ENCODE peak calls at places on chromosomes 11 and 22, in eight cellular contexts. K is sigmoid colon; N is CD4-positive, alpha-beta T cell; Q is right lobe of liver; M is lower lobe of right lung; D is astrocyte; F is psoas muscle; R is brain microvascular endothelial cell. Y is an unnamed sample.
A peak's percentile ranks its signal among the peaks of the same experiment; 100 is the strongest.

GRCh38 chr22:49965291-49966040 is 4.9 kb downstream of the PIM3 start:
- DNase-seq in R (no peak), N (no peak), M (peak; percentile 52), K (peak; percentile 67), Q (peak; percentile 42), F (peak; percentile 22), D (no peak), Y (no peak)

GRCh38 chr11:86524603-86525352 is 147.6 kb downstream of the ME3 start:
- DNase-seq in F (no peak), Q (no peak), M (no peak), D (peak; percentile 77), R (peak; percentile 60), K (no peak), N (no peak), Y (no peak)

GRCh38 chr11:107563702-107564101 is 1.8 kb downstream of the ALKBH8 start:
- DNase-seq in Q (no peak), M (no peak), D (peak; percentile 49), R (peak; percentile 64), N (no peak), F (peak; percentile 26), K (no peak), Y (no peak)

GRCh38 chr22:24002272-24002671 is 3.0 kb downstream of the GSTT4 start:
- DNase-seq in R (no peak), Q (no peak), K (no peak), N (no peak), F (no peak), D (no peak), M (no peak), Y (no peak)

GRCh38 chr11:12478743-12479142 is 101.4 kb downstream of the PARVA start:
- DNase-seq in M (no peak), Q (no peak), N (no peak), F (no peak), K (no peak), R (no peak), D (peak; percentile 71), Y (no peak)

GRCh38 chr11:75849917-75850316 is 34.9 kb downstream of the UVRAG start:
- DNase-seq in F (no peak), D (no peak), N (no peak), R (no peak), M (no peak), K (no peak), Q (no peak), Y (no peak)

GRCh38 chr11:59267738-59268475 is 55.2 kb upstream of the MPEG1 start:
- DNase-seq in M (no peak), R (no peak), K (no peak), N (no peak), D (no peak), Q (no peak), F (no peak), Y (no peak)

GRCh38 chr22:26972281-26972680 is 314.9 kb downstream of the MIAT start:
- DNase-seq in M (no peak), K (no peak), F (no peak), R (no peak), D (peak; percentile 57), Q (no peak), N (no peak), Y (no peak)

GRCh38 chr11:65053826-65054503 is 4.4 kb downstream of the NAALADL1 start:
- DNase-seq in K (no peak), Q (no peak), R (no peak), M (no peak), F (no peak), N (no peak), D (no peak), Y (no peak)

GRCh38 chr22:38570841-38571364 is 920 bp upstream of the DMC1 start:
- DNase-seq in F (peak; percentile 22), R (no peak), N (peak; percentile 12), Q (peak; percentile 27), K (peak; percentile 77), M (peak; percentile 51), D (no peak), Y (peak; percentile 6)

GRCh38 chr11:1708716-1709115 is 11.7 kb downstream of the KRTAP5-6 start:
- DNase-seq in F (no peak), R (no peak), Q (no peak), K (peak; percentile 26), D (no peak), N (no peak), M (no peak), Y (no peak)

GRCh38 chr22:43113516-43114251 is 3.1 kb downstream of the BIK start:
- DNase-seq in D (no peak), F (no peak), R (no peak), M (peak; percentile 57), Q (no peak), K (no peak), N (no peak), Y (no peak)

GRCh38 chr11:11035331-11035730 is 177.5 kb upstream of the ZBED5 start:
- DNase-seq in N (no peak), Q (no peak), D (no peak), K (no peak), M (no peak), F (no peak), R (peak; percentile 39), Y (no peak)

GRCh38 chr11:68116892-68117435 is 4.2 kb downstream of the CHKA start:
- DNase-seq in F (no peak), M (no peak), R (no peak), D (no peak), K (no peak), Q (no peak), N (no peak), Y (no peak)

GRCh38 chr11:68118753-68119448 is 2.3 kb downstream of the CHKA start:
- DNase-seq in K (peak; percentile 60), F (no peak), M (no peak), R (no peak), D (no peak), N (no peak), Q (no peak), Y (no peak)

GRCh38 chr11:68116126-68116525 is 5.1 kb downstream of the CHKA start:
- DNase-seq in N (no peak), M (no peak), Q (no peak), R (no peak), K (peak; percentile 21), D (no peak), F (no peak), Y (no peak)

GRCh38 chr11:68120212-68121066 is 749 bp downstream of the CHKA start:
- DNase-seq in M (peak; percentile 82), F (peak; percentile 66), D (peak; percentile 39), R (no peak), K (peak; percentile 83), Q (peak; percentile 80), N (no peak), Y (no peak)

GRCh38 chr11:68117896-68118470 is 3.2 kb downstream of the CHKA start:
- DNase-seq in F (no peak), M (no peak), D (no peak), N (no peak), R (no peak), K (peak; percentile 48), Q (no peak), Y (no peak)
- H3K27ac ChIP-seq in F (peak overlapping the region; percentile 99), M (peak overlapping the region; percentile 99), D (no peak overlapping the region), N (no peak overlapping the region), R (no peak overlapping the region), K (peak overlapping the region; percentile 100), Q (peak overlapping the region; percentile 100), Y (peak overlapping the region; percentile 66)

DNA sequence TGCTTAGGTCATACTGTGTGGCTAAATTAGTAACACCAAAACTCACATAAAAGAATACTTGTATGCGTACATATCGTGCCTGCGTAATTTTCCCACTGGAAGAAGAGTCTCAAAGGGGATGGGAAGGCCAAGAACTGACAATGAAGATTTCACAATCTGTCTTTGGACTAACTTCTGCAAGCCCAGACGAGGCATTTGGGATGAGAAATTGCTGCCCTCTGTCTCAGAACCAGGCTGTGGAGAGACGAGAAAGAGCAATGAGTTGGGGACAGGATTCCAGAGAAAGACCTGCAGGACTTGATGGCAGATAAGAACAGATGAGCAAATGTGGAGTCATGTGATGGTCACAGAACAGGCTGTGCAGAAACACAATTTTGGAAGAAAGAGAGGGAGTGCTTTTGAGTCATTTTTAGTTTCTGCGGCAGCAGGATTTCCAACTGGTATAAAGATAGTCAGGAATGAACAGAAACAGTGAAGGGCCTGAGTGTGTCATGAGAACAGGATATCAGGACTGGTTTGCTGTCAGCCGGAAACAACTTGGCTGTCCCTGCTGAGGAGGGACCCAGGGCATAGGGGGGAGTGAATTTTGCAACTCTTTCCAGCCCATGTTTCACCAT is 82.7 kb upstream of the CTSC start:
- DNase-seq in F (peak; percentile 30), R (peak; percentile 63), Q (no peak), K (no peak), M (no peak), N (no peak), D (peak; percentile 48), Y (no peak)
- H3K27ac ChIP-seq in F (peak overlapping the region; percentile 43), R (peak overlapping the region; percentile 84), Q (no peak overlapping the region), K (no peak overlapping the region), M (peak overlapping the region; percentile 57), N (no peak overlapping the region), D (no peak overlapping the region), Y (no peak overlapping the region)

GRCh38 chr11:95498731-95499396 is 267.9 kb upstream of the SESN3 start:
- DNase-seq in N (no peak), M (no peak), Q (no peak), F (no peak), R (no peak), K (no peak), D (no peak), Y (no peak)
- H3K27ac ChIP-seq in N (no peak overlapping the region), M (no peak overlapping the region), Q (no peak overlapping the region), F (no peak overlapping the region), R (no peak overlapping the region), K (no peak overlapping the region), D (no peak overlapping the region), Y (no peak overlapping the region)

DNA sequence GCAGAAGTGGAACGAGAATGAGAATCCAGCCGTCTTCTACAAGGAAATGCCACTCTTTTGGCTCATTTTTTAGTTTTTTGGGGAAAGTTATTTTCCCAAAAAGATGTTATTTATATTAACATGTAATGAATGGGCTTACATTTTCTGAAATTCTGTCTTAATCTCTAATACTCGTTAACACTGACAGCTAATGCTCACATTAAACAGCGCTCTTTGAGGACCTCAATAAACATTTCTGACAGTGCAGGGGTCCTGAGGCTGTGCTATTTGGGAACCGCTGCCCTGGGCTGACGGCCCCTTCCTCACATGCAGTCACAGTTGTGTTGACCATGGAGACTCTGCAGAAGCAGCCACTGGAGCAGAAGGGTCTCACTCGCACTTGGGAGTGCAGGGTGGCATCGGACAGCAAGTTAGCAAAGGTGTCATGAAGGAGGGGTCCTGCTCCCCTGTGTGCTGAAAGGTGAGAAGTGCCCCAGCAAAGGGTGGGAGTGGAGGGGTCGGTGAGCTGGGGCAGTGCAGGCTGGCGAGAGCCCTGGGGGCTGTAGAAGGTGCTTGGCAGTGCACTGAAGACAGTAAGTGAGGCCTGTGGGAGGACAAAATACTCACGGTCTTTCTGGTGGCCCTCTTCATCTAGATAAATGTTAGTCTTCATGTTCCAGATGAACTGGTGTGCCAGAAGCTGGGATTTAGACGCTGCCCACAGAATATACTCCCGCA is 53.1 kb upstream of the SERPIND1 start:
- DNase-seq in N (no peak), F (no peak), K (no peak), D (no peak), Q (no peak), M (no peak), R (no peak), Y (no peak)
- H3K27ac ChIP-seq in N (no peak overlapping the region), F (no peak overlapping the region), K (no peak overlapping the region), D (no peak overlapping the region), Q (no peak overlapping the region), M (no peak overlapping the region), R (no peak overlapping the region), Y (peak overlapping the region; percentile 52)

Y was measured in caudate nucleus.